ENCODE peak calls at places on chromosomes 13 and 19, in four cellular contexts. U is HCT116, R is stomach, M is uterus. F is an unnamed sample. For H3K36me3 and H3K4me1, the result is how much of the 10 kb centered on the place peaks cover.

GRCh38 chr19:51139299-51140018 is 2.6 kb upstream of the SIGLEC7 start:
- DNase-seq in U (no peak), R (no peak), M (no peak), F (no peak)

GRCh38 chr13:73984949-73985691 is 149.1 kb downstream of the KLF12 start:
- DNase-seq in U (no peak), R (no peak), M (no peak), F (peak)

GRCh38 chr13:109684836-109685602 is 101.4 kb downstream of the IRS2 start:
- DNase-seq in M (no peak), R (peak), U (no peak), F (no peak)

GRCh38 chr13:79043208-79043607 is 362.8 kb downstream of the RBM26 start:
- DNase-seq in R (no peak), M (no peak), U (no peak), F (no peak)

GRCh38 chr13:51040431-51040830 is 70.6 kb downstream of the C13orf42 start:
- DNase-seq in R (no peak), M (no peak), U (no peak), F (no peak)

GRCh38 chr19:45473366-45474190 is 5.8 kb downstream of the FOSB start:
- DNase-seq in R (no peak), M (no peak), U (no peak), F (no peak)

GRCh38 chr13:75603038-75603437 is 33.1 kb upstream of the LMO7 start:
- DNase-seq in M (no peak), U (no peak), R (no peak), F (no peak)

GRCh38 chr19:41530761-41531301 is 45.1 kb upstream of the CEACAM21 start:
- DNase-seq in M (no peak), U (no peak), R (no peak), F (no peak)

GRCh38 chr19:40365613-40366401 is 17.3 kb downstream of the PLD3 start:
- DNase-seq in M (peak), R (peak), U (no peak), F (peak)

GRCh38 chr19:1093811-1094553 is 1.2 kb downstream of the POLR2E start:
- DNase-seq in R (no peak), U (no peak), M (no peak), F (no peak)

GRCh38 chr13:113963376-113963775 is 10.5 kb downstream of the C13orf46 start:
- DNase-seq in R (no peak), U (no peak), M (no peak), F (no peak)

GRCh38 chr13:113005076-113005865 is 36.3 kb downstream of the MCF2L start:
- DNase-seq in U (no peak), M (no peak), R (no peak), F (no peak)

GRCh38 chr19:8004723-8005513 is 523 bp downstream of the ELAVL1 start:
- DNase-seq in R (no peak), U (no peak), M (no peak), F (no peak)

GRCh38 chr13:114047358-114047881 is 73.5 kb upstream of the C13orf46 start:
- DNase-seq in M (peak), R (no peak), U (no peak), F (peak)

GRCh38 chr13:109156181-109156935 is 526.9 kb downstream of the MYO16 start:
- DNase-seq in R (no peak), M (no peak), U (no peak), F (no peak)

GRCh38 chr19:34299576-34299975 is 45.2 kb downstream of the GARRE1 start:
- DNase-seq in U (no peak), R (no peak), M (no peak), F (no peak)

GRCh38 chr19:32233885-32234284 is 111.5 kb upstream of the ZNF507 start:
- DNase-seq in U (no peak), M (no peak), R (no peak), F (no peak)

GRCh38 chr19:5903054-5903501 is 512 bp downstream of the NDUFA11 start:
- DNase-seq in M (no peak), U (no peak), R (no peak), F (no peak)

GRCh38 chr13:113916330-113916815 is 52.5 kb upstream of the GAS6 start:
- DNase-seq in M (no peak), U (no peak), R (no peak), F (peak)

GRCh38 chr19:11657307-11657706 is 60.0 kb downstream of the ZNF627 start:
- DNase-seq in U (no peak), M (no peak), R (no peak), F (no peak)

GRCh38 chr19:29623726-29624488 is 17.8 kb downstream of the POP4 start:
- DNase-seq in U (no peak), R (no peak), M (no peak), F (peak)

GRCh38 chr13:67369895-67370660 is 139.9 kb upstream of the PCDH9 start:
- DNase-seq in U (no peak), M (no peak), R (no peak), F (no peak)

GRCh38 chr19:2123682-2124387 is 27.1 kb downstream of the IZUMO4 start:
- DNase-seq in M (no peak), R (no peak), U (no peak), F (no peak)

GRCh38 chr13:38590796-38591507 is 95.9 kb upstream of the FREM2 start:
- DNase-seq in R (peak), U (no peak), M (no peak), F (no peak)

GRCh38 chr19:29687244-29687896 is 22.1 kb downstream of the PLEKHF1 start:
- DNase-seq in M (peak), U (no peak), R (no peak), F (peak)

GRCh38 chr13:79385694-79386093 is 20.4 kb downstream of the RBM26 start:
- DNase-seq in R (no peak), U (no peak), M (no peak), F (no peak)

GRCh38 chr13:109844396-109844795 is 58.0 kb upstream of the IRS2 start:
- DNase-seq in M (no peak), U (no peak), R (peak), F (no peak)

GRCh38 chr13:77492982-77493381 is 42.5 kb upstream of the SCEL start:
- DNase-seq in U (peak), M (no peak), R (no peak), F (no peak)

GRCh38 chr13:77928909-77929308 is 10.3 kb upstream of the EDNRB start:
- DNase-seq in M (no peak), U (no peak), R (no peak), F (no peak)

GRCh38 chr13:57409121-57409520 is 222.4 kb upstream of the PCDH17 start:
- DNase-seq in R (no peak), U (no peak), M (no peak), F (no peak)

GRCh38 chr13:80029170-80029569 is 311.8 kb downstream of the SPRY2 start:
- DNase-seq in R (no peak), M (no peak), U (no peak), F (no peak)

GRCh38 chr13:22103628-22104027 is 432.8 kb downstream of the FGF9 start:
- DNase-seq in M (no peak), U (no peak), R (no peak), F (no peak)

GRCh38 chr19:14433454-14434156 is 499 bp downstream of the PKN1 start:
- DNase-seq in R (peak), U (no peak), M (peak), F (peak)

GRCh38 chr13:27360562-27360961 is 63.9 kb upstream of the GTF3A start:
- DNase-seq in U (no peak), M (no peak), R (no peak), F (no peak)

GRCh38 chr13:40064723-40065122 is 409.3 kb downstream of the COG6 start:
- DNase-seq in M (peak), R (no peak), U (no peak), F (no peak)

GRCh38 chr13:75986818-75987217 is 350.7 kb downstream of the LMO7 start:
- DNase-seq in M (no peak), U (no peak), R (no peak), F (no peak)

GRCh38 chr19:10695401-10696398 is 5.5 kb upstream of the QTRT1 start:
- DNase-seq in M (peak), R (peak), U (peak), F (peak)

GRCh38 chr19:58261600-58261967 is 17.2 kb upstream of the ZNF8 start:
- DNase-seq in U (no peak), R (no peak), M (no peak), F (no peak)

GRCh38 chr19:58265100-58265499 is 13.7 kb upstream of the ZNF8 start:
- DNase-seq in M (no peak), R (no peak), U (no peak), F (no peak)

GRCh38 chr19:58262922-58263296 is 15.8 kb upstream of the ZNF8 start:
- DNase-seq in U (no peak), R (no peak), M (no peak), F (no peak)

GRCh38 chr19:58261968-58262921 is 16.5 kb upstream of the ZNF8 start:
- DNase-seq in M (no peak), R (no peak), U (no peak), F (no peak)
- H3K36me3 ChIP-seq in M (under half), R (half or more), U (half or more), F (under half)

DNA sequence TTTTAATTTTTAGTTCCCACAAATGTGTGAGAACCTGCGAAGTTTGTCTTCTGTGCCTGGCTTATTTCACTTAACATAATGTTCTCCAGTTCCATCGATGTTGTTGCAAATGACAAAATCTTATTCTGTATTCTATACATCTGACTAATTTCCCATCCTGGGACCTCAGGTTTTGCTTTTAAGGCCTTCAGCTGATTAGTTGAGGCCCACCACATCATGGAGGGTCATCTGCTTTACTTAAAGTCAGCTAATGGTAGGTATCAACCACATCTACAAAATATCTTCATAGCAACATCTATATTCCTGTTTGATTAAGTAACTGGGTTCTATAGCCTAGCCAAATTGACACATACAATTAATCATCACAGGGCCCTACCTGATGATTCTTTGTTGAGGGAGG is 534.0 kb downstream of the EFNB2 start:
- DNase-seq in U (no peak), R (no peak), M (no peak), F (no peak)
- H3K4me1 ChIP-seq in U (under half), R (under half), M (under half), F (under half)

DNA sequence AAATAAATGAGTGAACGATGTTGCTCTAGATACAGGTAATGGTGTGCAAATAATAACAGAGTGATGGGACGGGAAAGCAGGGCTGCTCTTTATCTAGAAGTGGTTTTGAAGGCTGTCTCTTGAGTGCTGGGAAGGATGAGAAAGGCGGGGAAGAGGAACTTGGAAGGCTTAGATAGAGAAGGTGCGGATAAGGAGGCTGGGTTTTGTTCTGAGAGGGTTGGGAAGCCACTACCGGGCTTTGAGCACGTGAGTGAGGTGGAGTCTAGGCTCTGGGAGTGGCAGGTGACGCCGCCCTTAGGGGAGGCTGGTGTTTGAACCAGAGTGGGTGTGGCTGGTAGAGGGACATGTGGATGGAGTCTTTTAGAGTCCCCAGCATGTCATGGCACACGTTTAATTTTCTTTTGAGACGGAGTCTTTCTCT is 811 bp downstream of the ARMC6 start:
- DNase-seq in M (no peak), U (peak), R (peak), F (peak)
- TF ChIP-seq POLR2A in M (no peak), U (peak), R (no peak), F (no peak)

DNA sequence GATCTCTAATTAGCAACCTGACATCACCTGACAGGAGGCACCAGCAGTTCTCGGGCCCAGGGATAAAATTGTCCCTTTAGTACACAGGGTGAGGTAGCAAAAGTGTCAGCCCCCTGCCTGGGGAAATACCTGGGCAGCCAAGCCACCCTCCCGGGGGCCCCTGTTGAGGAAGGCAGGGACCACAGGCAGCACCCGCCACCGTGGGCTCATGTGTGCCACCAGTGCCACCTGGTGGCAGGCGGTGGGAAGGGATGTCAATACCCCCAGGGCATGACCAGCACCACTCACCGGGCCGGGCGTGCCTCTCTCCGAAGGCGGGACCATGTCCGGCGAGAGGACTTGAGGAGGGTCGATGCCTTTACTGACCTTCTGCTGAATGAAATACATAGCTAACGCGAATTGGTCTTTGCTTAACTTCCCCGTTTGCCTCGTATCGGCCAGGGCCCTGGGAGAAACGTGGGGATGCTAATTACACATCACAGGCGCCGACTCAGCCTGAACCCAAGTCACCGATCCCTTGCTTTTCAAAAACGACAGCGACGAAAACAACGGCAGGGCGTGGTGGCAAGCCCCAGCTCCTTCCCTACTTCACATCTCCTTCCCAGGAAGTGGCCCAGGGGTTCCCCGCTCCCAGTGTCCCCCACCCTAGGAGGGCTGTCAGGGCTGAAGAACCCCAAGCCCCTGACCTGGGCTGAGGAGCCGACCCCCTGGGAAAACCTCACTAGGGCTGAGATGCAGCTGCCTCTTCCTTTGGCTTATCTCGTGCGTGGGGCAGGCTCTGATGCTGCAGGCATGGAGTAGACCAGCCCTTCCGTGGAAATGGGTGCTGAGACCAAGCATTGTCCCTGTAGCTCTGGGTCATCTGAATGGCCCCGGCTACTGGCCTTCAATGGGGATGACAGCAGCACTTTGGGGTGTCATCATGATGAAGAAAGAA is 53.8 kb downstream of the EPS15L1 start:
- DNase-seq in R (peak), U (peak), M (peak), F (peak)
- H3K36me3 ChIP-seq in R (half or more), U (under half), M (under half), F (half or more)

GRCh38 chr19:4371209-4371897 is 28.0 kb downstream of the MPND start:
- DNase-seq in U (no peak), R (no peak), M (no peak), F (no peak)
- H3K4me1 ChIP-seq in U (half or more), R (half or more), M (under half), F (half or more)

DNA sequence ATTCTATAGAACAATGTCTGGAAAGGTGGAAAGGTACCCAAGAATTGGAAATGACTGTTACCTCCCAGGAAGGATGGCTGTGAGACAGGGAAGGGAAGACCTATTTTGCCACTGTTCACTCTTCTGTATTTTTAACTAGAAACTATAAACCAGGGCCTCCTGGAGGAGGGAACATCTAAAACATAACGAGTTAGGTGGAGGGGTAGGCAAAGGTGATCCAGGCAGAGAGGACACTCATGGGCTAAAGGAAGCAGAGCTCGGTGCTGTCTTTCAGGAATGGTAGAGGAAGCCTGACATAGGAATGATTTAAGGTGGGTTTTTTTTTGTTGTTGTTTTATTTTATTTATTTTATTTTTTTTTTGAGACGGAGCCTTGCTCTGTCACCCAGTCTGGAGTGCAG is 5.8 kb downstream of the EIF3K start:
- DNase-seq in U (no peak), M (no peak), R (no peak), F (no peak)
- TF ChIP-seq POLR2A in U (no peak), M (no peak), R (no peak), F (no peak)

GRCh38 chr19:3528080-3528479 is 10.9 kb upstream of the TEKTIP1 start:
- DNase-seq in U (no peak), R (no peak), M (no peak), F (no peak)
- H3K36me3 ChIP-seq in U (under half), R (half or more), M (under half), F (half or more)

F was measured in Peyer's patch.